ENCODE peak calls at places on chromosomes 16 and 17, in eight cellular contexts. One of them, this sample, is unnamed.

GRCh38 chr16:84058211-84058610 is 15.6 kb upstream of the SLC38A8 start:
- DNase-seq in lower leg skin: no peak
- DNase-seq in AG20443: no peak
- DNase-seq in dorsolateral prefrontal cortex: no peak
- DNase-seq in naive thymus-derived CD4-positive, alpha-beta T cell: no peak
- DNase-seq in non-pigmented ciliary epithelial cell: no peak
- DNase-seq in NCI-H226: no peak
- DNase-seq in cardiac fibroblast: no peak
- DNase-seq in this sample: peak; percentile 55

GRCh38 chr16:68910051-68910450 is 66.7 kb downstream of the TANGO6 start:
- DNase-seq in cardiac fibroblast: no peak
- DNase-seq in non-pigmented ciliary epithelial cell: no peak
- DNase-seq in AG20443: no peak
- DNase-seq in NCI-H226: no peak
- DNase-seq in naive thymus-derived CD4-positive, alpha-beta T cell: no peak
- DNase-seq in dorsolateral prefrontal cortex: no peak
- DNase-seq in lower leg skin: no peak
- DNase-seq in this sample: no peak

GRCh38 chr16:50731989-50732589 is 9.8 kb upstream of the CYLD start:
- DNase-seq in NCI-H226: no peak
- DNase-seq in lower leg skin: no peak
- DNase-seq in AG20443: no peak
- DNase-seq in naive thymus-derived CD4-positive, alpha-beta T cell: no peak
- DNase-seq in dorsolateral prefrontal cortex: no peak
- DNase-seq in non-pigmented ciliary epithelial cell: no peak
- DNase-seq in cardiac fibroblast: no peak
- DNase-seq in this sample: no peak

GRCh38 chr16:83520596-83520995 is 287.2 kb upstream of the HSBP1 start:
- DNase-seq in non-pigmented ciliary epithelial cell: no peak
- DNase-seq in lower leg skin: no peak
- DNase-seq in cardiac fibroblast: no peak
- DNase-seq in NCI-H226: no peak
- DNase-seq in AG20443: no peak
- DNase-seq in dorsolateral prefrontal cortex: no peak
- DNase-seq in naive thymus-derived CD4-positive, alpha-beta T cell: no peak
- DNase-seq in this sample: no peak

GRCh38 chr17:48612854-48613691 is 2.0 kb downstream of the HOXB8 start:
- DNase-seq in cardiac fibroblast: no peak
- DNase-seq in lower leg skin: no peak
- DNase-seq in dorsolateral prefrontal cortex: no peak
- DNase-seq in naive thymus-derived CD4-positive, alpha-beta T cell: no peak
- DNase-seq in non-pigmented ciliary epithelial cell: no peak
- DNase-seq in AG20443: peak; percentile 69
- DNase-seq in NCI-H226: no peak
- DNase-seq in this sample: no peak

GRCh38 chr17:41717408-41718286 is 5.5 kb downstream of the GAST start:
- DNase-seq in NCI-H226: peak; percentile 18
- DNase-seq in non-pigmented ciliary epithelial cell: no peak
- DNase-seq in cardiac fibroblast: peak; percentile 72
- DNase-seq in lower leg skin: peak; percentile 69
- DNase-seq in dorsolateral prefrontal cortex: no peak
- DNase-seq in AG20443: peak; percentile 63
- DNase-seq in naive thymus-derived CD4-positive, alpha-beta T cell: no peak
- DNase-seq in this sample: peak; percentile 63

GRCh38 chr16:54266363-54266955 is 20.1 kb downstream of the IRX3 start:
- DNase-seq in lower leg skin: no peak
- DNase-seq in NCI-H226: no peak
- DNase-seq in dorsolateral prefrontal cortex: no peak
- DNase-seq in AG20443: no peak
- DNase-seq in non-pigmented ciliary epithelial cell: no peak
- DNase-seq in cardiac fibroblast: peak; percentile 73
- DNase-seq in naive thymus-derived CD4-positive, alpha-beta T cell: no peak
- DNase-seq in this sample: no peak

GRCh38 chr17:68346448-68346847 is 55.2 kb downstream of the ARSG start:
- DNase-seq in non-pigmented ciliary epithelial cell: no peak
- DNase-seq in NCI-H226: no peak
- DNase-seq in naive thymus-derived CD4-positive, alpha-beta T cell: peak; percentile 31
- DNase-seq in cardiac fibroblast: no peak
- DNase-seq in lower leg skin: no peak
- DNase-seq in dorsolateral prefrontal cortex: no peak
- DNase-seq in AG20443: no peak
- DNase-seq in this sample: no peak

GRCh38 chr17:17134952-17135340 is 71.2 kb downstream of the PLD6 start:
- DNase-seq in non-pigmented ciliary epithelial cell: no peak
- DNase-seq in naive thymus-derived CD4-positive, alpha-beta T cell: no peak
- DNase-seq in lower leg skin: no peak
- DNase-seq in dorsolateral prefrontal cortex: no peak
- DNase-seq in AG20443: no peak
- DNase-seq in NCI-H226: no peak
- DNase-seq in cardiac fibroblast: no peak
- DNase-seq in this sample: peak; percentile 21

GRCh38 chr17:48892940-48893645 is 506 bp downstream of the ATP5MC1 start:
- DNase-seq in non-pigmented ciliary epithelial cell: no peak
- DNase-seq in dorsolateral prefrontal cortex: no peak
- DNase-seq in AG20443: no peak
- DNase-seq in cardiac fibroblast: no peak
- DNase-seq in lower leg skin: no peak
- DNase-seq in NCI-H226: no peak
- DNase-seq in naive thymus-derived CD4-positive, alpha-beta T cell: no peak
- DNase-seq in this sample: peak; percentile 49

GRCh38 chr17:69802045-69802740 is 272.8 kb upstream of the KCNJ16 start:
- DNase-seq in cardiac fibroblast: peak; percentile 17
- DNase-seq in dorsolateral prefrontal cortex: no peak
- DNase-seq in lower leg skin: no peak
- DNase-seq in non-pigmented ciliary epithelial cell: no peak
- DNase-seq in naive thymus-derived CD4-positive, alpha-beta T cell: no peak
- DNase-seq in NCI-H226: no peak
- DNase-seq in AG20443: no peak
- DNase-seq in this sample: no peak

GRCh38 chr17:4969551-4970231 is 2.1 kb upstream of the SPAG7 start:
- DNase-seq in dorsolateral prefrontal cortex: no peak
- DNase-seq in non-pigmented ciliary epithelial cell: no peak
- DNase-seq in lower leg skin: no peak
- DNase-seq in NCI-H226: no peak
- DNase-seq in AG20443: no peak
- DNase-seq in naive thymus-derived CD4-positive, alpha-beta T cell: no peak
- DNase-seq in cardiac fibroblast: no peak
- DNase-seq in this sample: peak; percentile 92

GRCh38 chr17:62625870-62626200 is 1.6 kb upstream of the MRC2 start:
- DNase-seq in cardiac fibroblast: no peak
- DNase-seq in naive thymus-derived CD4-positive, alpha-beta T cell: no peak
- DNase-seq in AG20443: no peak
- DNase-seq in non-pigmented ciliary epithelial cell: no peak
- DNase-seq in lower leg skin: no peak
- DNase-seq in dorsolateral prefrontal cortex: no peak
- DNase-seq in NCI-H226: no peak
- DNase-seq in this sample: peak; percentile 58

GRCh38 chr16:3157229-3158013 is 22.6 kb downstream of the ZNF213 start:
- DNase-seq in dorsolateral prefrontal cortex: peak; percentile 27
- DNase-seq in cardiac fibroblast: peak; percentile 98
- DNase-seq in lower leg skin: peak; percentile 72
- DNase-seq in naive thymus-derived CD4-positive, alpha-beta T cell: no peak
- DNase-seq in AG20443: peak; percentile 57
- DNase-seq in NCI-H226: peak; percentile 94
- DNase-seq in non-pigmented ciliary epithelial cell: peak; percentile 97
- DNase-seq in this sample: peak; percentile 94

GRCh38 chr16:77359065-77359502 is 75.8 kb downstream of the ADAMTS18 start:
- DNase-seq in NCI-H226: no peak
- DNase-seq in lower leg skin: no peak
- DNase-seq in dorsolateral prefrontal cortex: no peak
- DNase-seq in naive thymus-derived CD4-positive, alpha-beta T cell: no peak
- DNase-seq in AG20443: peak; percentile 17
- DNase-seq in non-pigmented ciliary epithelial cell: peak; percentile 44
- DNase-seq in cardiac fibroblast: peak; percentile 89
- DNase-seq in this sample: peak; percentile 92

GRCh38 chr16:47061204-47061603 is 82.5 kb downstream of the NETO2 start:
- DNase-seq in cardiac fibroblast: no peak
- DNase-seq in naive thymus-derived CD4-positive, alpha-beta T cell: no peak
- DNase-seq in AG20443: no peak
- DNase-seq in NCI-H226: no peak
- DNase-seq in non-pigmented ciliary epithelial cell: no peak
- DNase-seq in dorsolateral prefrontal cortex: no peak
- DNase-seq in lower leg skin: no peak
- DNase-seq in this sample: no peak

GRCh38 chr17:47929218-47930000 is 12.0 kb upstream of the PNPO start:
- DNase-seq in dorsolateral prefrontal cortex: no peak
- DNase-seq in naive thymus-derived CD4-positive, alpha-beta T cell: no peak
- DNase-seq in NCI-H226: no peak
- DNase-seq in AG20443: no peak
- DNase-seq in non-pigmented ciliary epithelial cell: no peak
- DNase-seq in cardiac fibroblast: no peak
- DNase-seq in lower leg skin: no peak
- DNase-seq in this sample: no peak

GRCh38 chr16:56120447-56121155 is 70.7 kb upstream of the GNAO1 start:
- DNase-seq in naive thymus-derived CD4-positive, alpha-beta T cell: no peak
- DNase-seq in lower leg skin: no peak
- DNase-seq in cardiac fibroblast: no peak
- DNase-seq in dorsolateral prefrontal cortex: no peak
- DNase-seq in NCI-H226: no peak
- DNase-seq in non-pigmented ciliary epithelial cell: no peak
- DNase-seq in AG20443: no peak
- DNase-seq in this sample: no peak